ENCODE peak calls at places on chromosomes 7 and 10, in seven cellular contexts. Y is Karpas-422, D is NT2/D1, O is adipocyte, V is fibroblast of lung, E is mammary epithelial cell, J is endodermal cell. Q is an unnamed sample.
A peak's percentile ranks its signal among the peaks of the same experiment; 100 is the strongest.

GRCh38 chr7:84985073-84985784 is 201.6 kb downstream of the SEMA3D start:
- DNase-seq in Y (no peak), D (no peak), O (no peak), V (peak; percentile 30), E (no peak), J (no peak), Q (no peak)

GRCh38 chr10:108147346-108147745 is 982.8 kb upstream of the SORCS1 start:
- DNase-seq in Y (no peak), D (no peak), O (no peak), V (no peak), E (no peak), J (no peak), Q (no peak)

GRCh38 chr10:21724020-21724589 is 190.1 kb downstream of the MLLT10 start:
- DNase-seq in Y (no peak), D (no peak), O (peak; percentile 19), V (peak; percentile 53), E (no peak), J (no peak), Q (no peak)

GRCh38 chr7:83985766-83986165 is 208.8 kb downstream of the SEMA3A start:
- DNase-seq in Y (no peak), D (no peak), O (no peak), V (peak; percentile 35), E (no peak), J (no peak), Q (no peak)

GRCh38 chr7:77328669-77329068 is 87.5 kb downstream of the GSAP start:
- DNase-seq in Y (no peak), D (no peak), O (peak; percentile 54), V (peak; percentile 68), E (no peak), J (no peak), Q (no peak)

GRCh38 chr10:92240289-92241157 is 50.4 kb downstream of the CPEB3 start:
- DNase-seq in Y (peak; percentile 91), D (no peak), O (peak; percentile 85), V (peak; percentile 72), E (peak; percentile 61), J (peak; percentile 81), Q (peak; percentile 74)

GRCh38 chr10:100303724-100304319 is 17.3 kb upstream of the BLOC1S2 start:
- DNase-seq in Y (peak; percentile 64), D (no peak), O (peak; percentile 70), V (peak; percentile 49), E (peak; percentile 15), J (no peak), Q (peak; percentile 60)

GRCh38 chr10:96310359-96310669 is 6.1 kb downstream of the DNTT start:
- DNase-seq in Y (no peak), D (no peak), O (no peak), V (no peak), E (no peak), J (peak; percentile 57), Q (peak; percentile 34)

GRCh38 chr10:79079074-79079397 is 10.3 kb downstream of the ZMIZ1 start:
- DNase-seq in Y (no peak), D (no peak), O (peak; percentile 21), V (no peak), E (no peak), J (no peak), Q (no peak)

GRCh38 chr10:68043030-68043429 is 32.1 kb downstream of the HERC4 start:
- DNase-seq in Y (no peak), D (no peak), O (peak; percentile 57), V (peak; percentile 8), E (peak; percentile 11), J (no peak), Q (no peak)

GRCh38 chr10:118047363-118047719 is 600 bp upstream of the RAB11FIP2 start:
- DNase-seq in Y (no peak), D (no peak), O (no peak), V (no peak), E (no peak), J (no peak), Q (no peak)
- H3K9ac ChIP-seq in Y (peak overlapping the region; percentile 79), D (peak overlapping the region; percentile 79), O (peak overlapping the region; percentile 91), V (peak overlapping the region; percentile 70), E (peak overlapping the region; percentile 48), J (peak overlapping the region; percentile 55), Q (peak overlapping the region; percentile 39)

GRCh38 chr7:55085511-55086412 is 66.9 kb downstream of the EGFR start:
- DNase-seq in Y (peak; percentile 74), D (no peak), O (peak; percentile 59), V (no peak), E (no peak), J (no peak), Q (no peak)
- H3K9ac ChIP-seq in Y (peak overlapping the region; percentile 49), D (no peak overlapping the region), O (peak overlapping the region; percentile 79), V (no peak overlapping the region), E (peak overlapping the region; percentile 51), J (no peak overlapping the region), Q (no peak overlapping the region)

GRCh38 chr7:139421123-139421522 is 61.4 kb downstream of the LUC7L2 start:
- DNase-seq in Y (no peak), D (no peak), O (no peak), V (no peak), E (no peak), J (no peak), Q (no peak)
- H3K9ac ChIP-seq in Y (no peak overlapping the region), D (no peak overlapping the region), O (no peak overlapping the region), V (no peak overlapping the region), E (no peak overlapping the region), J (no peak overlapping the region), Q (no peak overlapping the region)

GRCh38 chr10:4676566-4676965 is 149.4 kb upstream of the AKR1E2 start:
- DNase-seq in Y (no peak), D (no peak), O (no peak), V (no peak), E (no peak), J (no peak), Q (no peak)

GRCh38 chr10:4677296-4678021 is 148.5 kb upstream of the AKR1E2 start:
- DNase-seq in Y (no peak), D (no peak), O (no peak), V (peak; percentile 94), E (peak; percentile 94), J (no peak), Q (no peak)

GRCh38 chr10:4673279-4674040 is 152.5 kb upstream of the AKR1E2 start:
- DNase-seq in Y (no peak), D (no peak), O (no peak), V (no peak), E (no peak), J (no peak), Q (no peak)

GRCh38 chr10:4678951-4679671 is 146.9 kb upstream of the AKR1E2 start:
- DNase-seq in Y (no peak), D (no peak), O (no peak), V (no peak), E (no peak), J (no peak), Q (no peak)

DNA sequence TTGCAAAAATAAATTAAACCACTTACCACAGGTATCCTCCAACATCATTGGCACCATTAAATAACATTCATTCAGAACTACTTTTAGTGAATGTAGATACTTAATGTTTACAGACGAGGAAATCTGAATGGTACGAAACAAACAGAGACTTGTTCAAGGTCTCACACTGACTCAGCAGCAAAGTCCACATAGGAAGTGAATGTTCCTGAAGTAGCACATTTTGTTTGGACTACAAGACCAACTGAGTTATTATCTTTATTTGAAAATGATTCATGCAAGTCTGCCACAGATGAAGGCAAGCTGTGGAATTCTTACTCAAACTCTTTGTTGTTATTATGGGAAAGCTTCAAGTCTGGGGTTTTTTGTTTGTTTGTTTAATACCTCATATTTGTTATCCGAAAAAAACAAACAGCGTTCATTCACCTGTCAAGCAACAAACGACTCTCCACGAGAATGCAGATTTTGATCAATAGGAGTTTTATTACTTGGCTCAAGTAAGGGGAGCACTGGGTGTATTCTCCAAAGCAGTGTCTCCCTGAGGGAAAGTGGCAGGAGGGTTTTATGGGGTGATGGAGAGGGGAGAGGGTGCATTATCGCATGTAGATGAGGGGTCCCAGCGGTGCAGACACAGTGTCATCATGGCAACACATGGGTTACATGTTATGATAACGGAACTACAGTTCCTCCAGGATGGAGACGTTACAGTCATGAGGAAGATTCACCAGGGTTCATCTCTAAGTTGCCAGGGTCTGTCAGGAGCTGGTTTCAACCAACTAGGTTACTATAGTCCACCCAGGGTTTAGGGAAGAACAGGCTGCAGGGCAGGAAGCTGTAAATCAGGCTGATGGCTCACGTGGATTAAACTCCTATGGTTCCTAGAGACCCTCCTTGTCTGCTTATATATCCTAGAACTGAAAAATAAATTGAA is 147.7 kb upstream of the AKR1E2 start:
- DNase-seq in Y (no peak), D (no peak), O (peak; percentile 61), V (peak; percentile 91), E (peak; percentile 94), J (no peak), Q (no peak)
- H3K9ac ChIP-seq in Y (no peak overlapping the region), D (no peak overlapping the region), O (peak overlapping the region; percentile 69), V (no peak overlapping the region), E (peak overlapping the region; percentile 99), J (no peak overlapping the region), Q (no peak overlapping the region)

GRCh38 chr10:70557876-70558275 is 44.7 kb downstream of the PRF1 start:
- DNase-seq in Y (no peak), D (no peak), O (no peak), V (no peak), E (no peak), J (no peak), Q (no peak)
- H3K9ac ChIP-seq in Y (no peak overlapping the region), D (no peak overlapping the region), O (no peak overlapping the region), V (no peak overlapping the region), E (no peak overlapping the region), J (no peak overlapping the region), Q (no peak overlapping the region)

GRCh38 chr10:31921031-31921430 is 7.6 kb downstream of the ARHGAP12 start:
- DNase-seq in Y (no peak), D (no peak), O (no peak), V (no peak), E (no peak), J (no peak), Q (no peak)
- H3K9ac ChIP-seq in Y (no peak overlapping the region), D (no peak overlapping the region), O (no peak overlapping the region), V (no peak overlapping the region), E (no peak overlapping the region), J (no peak overlapping the region), Q (no peak overlapping the region)